ENCODE peak calls at places on chromosome 11, in ten cellular contexts. I, D, Z, M, B, U, N, P, C and F are unnamed samples.

GRCh38 chr11:19872526-19873135 is 160.0 kb downstream of the NAV2 start:
- DNase-seq in I (no peak), D (no peak), Z (no peak), M (no peak), B (no peak), U (no peak), N (no peak), P (no peak), C (no peak), F (no peak)

GRCh38 chr11:117766576-117766975 is 30.4 kb downstream of the DSCAML1 start:
- DNase-seq in I (no peak), D (no peak), Z (no peak), M (no peak), B (no peak), U (no peak), N (no peak), P (no peak), C (no peak), F (no peak)

GRCh38 chr11:46917109-46918086 is 952 bp downstream of the LRP4 start:
- DNase-seq in I (no peak), D (no peak), Z (no peak), M (no peak), B (no peak), U (peak; percentile 19), N (no peak), P (no peak), C (no peak), F (no peak)

GRCh38 chr11:91305402-91305801 is 919.2 kb upstream of the FAT3 start:
- DNase-seq in I (no peak), D (no peak), Z (no peak), M (no peak), B (no peak), U (no peak), N (no peak), P (no peak), C (no peak), F (no peak)

GRCh38 chr11:10651579-10652361 is 41.8 kb downstream of the IRAG1 start:
- DNase-seq in I (no peak), D (no peak), Z (no peak), M (no peak), B (peak; percentile 76), U (no peak), N (no peak), P (no peak), C (no peak), F (no peak)

GRCh38 chr11:130418210-130418609 is 10.2 kb downstream of the ADAMTS8 start:
- DNase-seq in I (no peak), D (no peak), Z (no peak), M (no peak), B (no peak), U (no peak), N (no peak), P (no peak), C (no peak), F (no peak)

GRCh38 chr11:114172871-114173444 is 113.4 kb downstream of the ZBTB16 start:
- DNase-seq in I (no peak), D (no peak), Z (no peak), M (no peak), B (no peak), U (no peak), N (no peak), P (no peak), C (no peak), F (no peak)

GRCh38 chr11:70095541-70096252 is 17.6 kb downstream of the ANO1 start:
- DNase-seq in I (no peak), D (no peak), Z (no peak), M (no peak), B (no peak), U (no peak), N (no peak), P (no peak), C (no peak), F (no peak)

GRCh38 chr11:69115586-69116560 is 39.9 kb upstream of the SMIM38 start:
- DNase-seq in I (no peak), D (no peak), Z (no peak), M (no peak), B (no peak), U (no peak), N (no peak), P (no peak), C (no peak), F (no peak)

GRCh38 chr11:95305726-95306522 is 74.9 kb upstream of the SESN3 start:
- DNase-seq in I (no peak), D (no peak), Z (no peak), M (no peak), B (no peak), U (no peak), N (no peak), P (no peak), C (no peak), F (no peak)

GRCh38 chr11:102462610-102463009 is 10.0 kb upstream of the TMEM123 start:
- DNase-seq in I (no peak), D (no peak), Z (no peak), M (no peak), B (no peak), U (no peak), N (no peak), P (no peak), C (no peak), F (no peak)

GRCh38 chr11:69721745-69722144 is 17.9 kb upstream of the FGF19 start:
- DNase-seq in I (no peak), D (no peak), Z (no peak), M (no peak), B (no peak), U (no peak), N (no peak), P (no peak), C (no peak), F (no peak)

GRCh38 chr11:94722735-94723134 is 45.4 kb upstream of the AMOTL1 start:
- DNase-seq in I (no peak), D (no peak), Z (no peak), M (no peak), B (no peak), U (no peak), N (no peak), P (no peak), C (no peak), F (no peak)

GRCh38 chr11:25453471-25453870 is 878.5 kb upstream of the ANO3 start:
- DNase-seq in I (no peak), D (no peak), Z (no peak), M (no peak), B (no peak), U (no peak), N (no peak), P (no peak), C (no peak), F (no peak)